ENCODE peak calls at places on chromosome 11, in nine cellular contexts. I, L, M, H, A, C, P, U and S are unnamed samples.

GRCh38 chr11:134460881-134461280 is 48.8 kb upstream of the B3GAT1 start:
- DNase-seq in I (no peak), L (no peak), M (no peak), H (no peak), A (no peak), C (no peak), P (no peak), U (no peak), S (no peak)

GRCh38 chr11:26944866-26945664 is 48.8 kb upstream of the FIBIN start:
- DNase-seq in I (no peak), L (no peak), M (no peak), H (no peak), A (no peak), C (no peak), P (peak; percentile 72), U (peak; percentile 78), S (no peak)

GRCh38 chr11:327581-327923 is 6.9 kb upstream of the IFITM3 start:
- DNase-seq in I (no peak), L (no peak), M (no peak), H (no peak), A (no peak), C (no peak), P (no peak), U (no peak), S (no peak)

GRCh38 chr11:11243790-11244469 is 109.1 kb downstream of the CSNK2A3 start:
- DNase-seq in I (peak; percentile 39), L (peak; percentile 23), M (no peak), H (no peak), A (peak; percentile 85), C (no peak), P (no peak), U (no peak), S (peak; percentile 75)

GRCh38 chr11:118888398-118888797 is 4.7 kb downstream of the CXCR5 start:
- DNase-seq in I (no peak), L (no peak), M (no peak), H (no peak), A (no peak), C (no peak), P (no peak), U (no peak), S (no peak)

GRCh38 chr11:59616396-59616982 is 915 bp upstream of the OSBP start:
- DNase-seq in I (peak; percentile 98), L (no peak), M (no peak), H (no peak), A (no peak), C (no peak), P (no peak), U (no peak), S (no peak)

GRCh38 chr11:1750481-1750839 is at the start of gene IFITM10:
- DNase-seq in I (peak; percentile 54), L (no peak), M (peak; percentile 85), H (no peak), A (no peak), C (no peak), P (no peak), U (no peak), S (peak; percentile 50)

GRCh38 chr11:79304599-79305212 is 136.1 kb downstream of the TENM4 start:
- DNase-seq in I (no peak), L (no peak), M (no peak), H (no peak), A (no peak), C (no peak), P (no peak), U (no peak), S (no peak)

GRCh38 chr11:62559204-62559603 is 12.6 kb upstream of the AHNAK start:
- DNase-seq in I (no peak), L (no peak), M (no peak), H (no peak), A (no peak), C (no peak), P (no peak), U (no peak), S (no peak)

GRCh38 chr11:128361451-128362020 is 225.8 kb downstream of the ETS1 start:
- DNase-seq in I (no peak), L (no peak), M (no peak), H (no peak), A (peak; percentile 23), C (no peak), P (no peak), U (no peak), S (no peak)

GRCh38 chr11:80719292-80719646 is 1278.4 kb upstream of the TENM4 start:
- DNase-seq in I (no peak), L (no peak), M (peak; percentile 57), H (no peak), A (no peak), C (no peak), P (no peak), U (no peak), S (no peak)

GRCh38 chr11:74570266-74571061 is 21.9 kb upstream of the POLD3 start:
- DNase-seq in I (no peak), L (no peak), M (peak; percentile 78), H (no peak), A (peak; percentile 48), C (no peak), P (peak; percentile 26), U (no peak), S (peak; percentile 75)

GRCh38 chr11:28618426-28618825 is 510.2 kb downstream of the METTL15 start:
- DNase-seq in I (no peak), L (no peak), M (no peak), H (no peak), A (no peak), C (no peak), P (peak; percentile 13), U (no peak), S (no peak)

GRCh38 chr11:94681852-94682251 is 86.3 kb upstream of the AMOTL1 start:
- DNase-seq in I (no peak), L (no peak), M (no peak), H (no peak), A (no peak), C (no peak), P (no peak), U (no peak), S (no peak)

GRCh38 chr11:17542249-17542648 is 2.0 kb downstream of the USH1C start:
- DNase-seq in I (no peak), L (no peak), M (no peak), H (no peak), A (no peak), C (no peak), P (no peak), U (no peak), S (no peak)

GRCh38 chr11:7019500-7020182 is 505 bp downstream of the ZNF214 start:
- DNase-seq in I (no peak), L (no peak), M (no peak), H (no peak), A (peak; percentile 2), C (no peak), P (no peak), U (no peak), S (peak; percentile 60)

GRCh38 chr11:2258501-2259465 is 11.6 kb downstream of the ASCL2 start:
- DNase-seq in I (no peak), L (no peak), M (no peak), H (no peak), A (no peak), C (no peak), P (no peak), U (no peak), S (no peak)